ENCODE peak calls at places on chromosomes 1 and 21, in five cellular contexts. One of them, this sample, is unnamed.

GRCh38 chr1:16168622-16169021 is 12.8 kb upstream of the EPHA2 start:
- DNase-seq in aorta: no peak
- DNase-seq in stomach: no peak
- DNase-seq in lung: no peak
- DNase-seq in fibroblast of pulmonary artery: no peak
- DNase-seq in this sample: no peak

GRCh38 chr1:152842556-152842955 is at the start of gene LCE6A:
- DNase-seq in aorta: no peak
- DNase-seq in stomach: no peak
- DNase-seq in lung: no peak
- DNase-seq in fibroblast of pulmonary artery: no peak
- DNase-seq in this sample: no peak

GRCh38 chr21:46550511-46550941 is 54.4 kb downstream of the S100B start:
- DNase-seq in aorta: no peak
- DNase-seq in stomach: peak; percentile 21
- DNase-seq in lung: peak; percentile 27
- DNase-seq in fibroblast of pulmonary artery: no peak
- DNase-seq in this sample: no peak

GRCh38 chr1:231757101-231757404 is 130.5 kb downstream of the DISC1 start:
- DNase-seq in aorta: no peak
- DNase-seq in stomach: no peak
- DNase-seq in lung: no peak
- DNase-seq in fibroblast of pulmonary artery: no peak
- DNase-seq in this sample: no peak

GRCh38 chr1:163231385-163231784 is 28.7 kb upstream of the RGS5 start:
- DNase-seq in aorta: no peak
- DNase-seq in stomach: no peak
- DNase-seq in lung: no peak
- DNase-seq in fibroblast of pulmonary artery: peak; percentile 79
- DNase-seq in this sample: peak; percentile 69

GRCh38 chr1:232247669-232248068 is 382.3 kb downstream of the SIPA1L2 start:
- DNase-seq in aorta: no peak
- DNase-seq in stomach: no peak
- DNase-seq in lung: no peak
- DNase-seq in fibroblast of pulmonary artery: no peak
- DNase-seq in this sample: no peak

GRCh38 chr1:26666855-26667254 is 29.0 kb upstream of the ARID1A start:
- DNase-seq in aorta: no peak
- DNase-seq in stomach: no peak
- DNase-seq in lung: no peak
- DNase-seq in fibroblast of pulmonary artery: peak; percentile 20
- DNase-seq in this sample: peak; percentile 34

GRCh38 chr1:211323156-211324063 is 3.2 kb upstream of the TRAF5 start:
- DNase-seq in aorta: no peak
- DNase-seq in stomach: peak; percentile 70
- DNase-seq in lung: no peak
- DNase-seq in fibroblast of pulmonary artery: peak; percentile 70
- DNase-seq in this sample: peak; percentile 81

GRCh38 chr1:26097696-26098095 is 13.9 kb upstream of the PDIK1L start:
- DNase-seq in aorta: no peak
- DNase-seq in stomach: no peak
- DNase-seq in lung: no peak
- DNase-seq in fibroblast of pulmonary artery: peak; percentile 35
- DNase-seq in this sample: peak; percentile 58

GRCh38 chr1:24481843-24482610 is 20.6 kb upstream of the RCAN3 start:
- DNase-seq in aorta: no peak
- DNase-seq in stomach: no peak
- DNase-seq in lung: no peak
- DNase-seq in fibroblast of pulmonary artery: no peak
- DNase-seq in this sample: no peak

GRCh38 chr1:57826535-57826934 is 402.7 kb upstream of the DAB1 start:
- DNase-seq in aorta: no peak
- DNase-seq in stomach: no peak
- DNase-seq in lung: no peak
- DNase-seq in fibroblast of pulmonary artery: no peak
- DNase-seq in this sample: no peak

GRCh38 chr1:39490596-39491145 is 765 bp upstream of the BMP8A start:
- DNase-seq in aorta: no peak
- DNase-seq in stomach: no peak
- DNase-seq in lung: no peak
- DNase-seq in fibroblast of pulmonary artery: no peak
- DNase-seq in this sample: no peak

GRCh38 chr21:36749935-36750578 is 51.1 kb downstream of the SIM2 start:
- DNase-seq in aorta: no peak
- DNase-seq in stomach: no peak
- DNase-seq in lung: no peak
- DNase-seq in fibroblast of pulmonary artery: peak; percentile 44
- DNase-seq in this sample: no peak

GRCh38 chr1:203282720-203283542 is 22.4 kb upstream of the BTG2 start:
- DNase-seq in aorta: no peak
- DNase-seq in stomach: no peak
- DNase-seq in lung: no peak
- DNase-seq in fibroblast of pulmonary artery: no peak
- DNase-seq in this sample: no peak

GRCh38 chr1:58779059-58779754 is 4.6 kb downstream of the JUN start:
- DNase-seq in aorta: no peak
- DNase-seq in stomach: no peak
- DNase-seq in lung: no peak
- DNase-seq in fibroblast of pulmonary artery: peak; percentile 53
- DNase-seq in this sample: no peak

GRCh38 chr1:29736582-29737188 is 500.4 kb downstream of the PTPRU start:
- DNase-seq in aorta: peak; percentile 53
- DNase-seq in stomach: no peak
- DNase-seq in lung: no peak
- DNase-seq in fibroblast of pulmonary artery: peak; percentile 76
- DNase-seq in this sample: peak; percentile 69

GRCh38 chr1:205791568-205792180 is 16.4 kb upstream of the RAB29 start:
- DNase-seq in aorta: peak; percentile 71
- DNase-seq in stomach: peak; percentile 72
- DNase-seq in lung: peak; percentile 64
- DNase-seq in fibroblast of pulmonary artery: peak; percentile 62
- DNase-seq in this sample: peak; percentile 75

GRCh38 chr1:226094451-226094850 is 31.9 kb downstream of the H3-3A start:
- DNase-seq in aorta: no peak
- DNase-seq in stomach: no peak
- DNase-seq in lung: no peak
- DNase-seq in fibroblast of pulmonary artery: no peak
- DNase-seq in this sample: no peak

GRCh38 chr1:221543529-221544120 is 198.3 kb downstream of the DUSP10 start:
- DNase-seq in aorta: no peak
- DNase-seq in stomach: no peak
- DNase-seq in lung: no peak
- DNase-seq in fibroblast of pulmonary artery: peak; percentile 69
- DNase-seq in this sample: peak; percentile 77

GRCh38 chr1:64246294-64246917 is 43.0 kb downstream of the UBE2U start:
- DNase-seq in aorta: no peak
- DNase-seq in stomach: no peak
- DNase-seq in lung: no peak
- DNase-seq in fibroblast of pulmonary artery: peak; percentile 66
- DNase-seq in this sample: peak; percentile 65

GRCh38 chr1:235947989-235948388 is 81.3 kb upstream of the LYST start:
- DNase-seq in aorta: no peak
- DNase-seq in stomach: no peak
- DNase-seq in lung: no peak
- DNase-seq in fibroblast of pulmonary artery: no peak
- DNase-seq in this sample: no peak

GRCh38 chr1:118360817-118361216 is 175.8 kb upstream of the SPAG17 start:
- DNase-seq in aorta: no peak
- DNase-seq in stomach: no peak
- DNase-seq in lung: no peak
- DNase-seq in fibroblast of pulmonary artery: peak; percentile 45
- DNase-seq in this sample: peak; percentile 55

GRCh38 chr1:25871704-25872494 is 3.6 kb downstream of the PAQR7 start:
- DNase-seq in aorta: no peak
- DNase-seq in stomach: peak; percentile 67
- DNase-seq in lung: peak; percentile 74
- DNase-seq in fibroblast of pulmonary artery: no peak
- DNase-seq in this sample: no peak

GRCh38 chr1:190129367-190129766 is 348.3 kb downstream of the BRINP3 start:
- DNase-seq in aorta: no peak
- DNase-seq in stomach: no peak
- DNase-seq in lung: no peak
- DNase-seq in fibroblast of pulmonary artery: no peak
- DNase-seq in this sample: no peak

GRCh38 chr21:45352621-45353125 is 52.3 kb upstream of the COL18A1 start:
- DNase-seq in aorta: peak; percentile 45
- DNase-seq in stomach: no peak
- DNase-seq in lung: no peak
- DNase-seq in fibroblast of pulmonary artery: no peak
- DNase-seq in this sample: no peak

GRCh38 chr1:242216368-242216767 is 217.5 kb upstream of the MAP1LC3C start:
- DNase-seq in aorta: no peak
- DNase-seq in stomach: no peak
- DNase-seq in lung: no peak
- DNase-seq in fibroblast of pulmonary artery: no peak
- DNase-seq in this sample: no peak

DNA sequence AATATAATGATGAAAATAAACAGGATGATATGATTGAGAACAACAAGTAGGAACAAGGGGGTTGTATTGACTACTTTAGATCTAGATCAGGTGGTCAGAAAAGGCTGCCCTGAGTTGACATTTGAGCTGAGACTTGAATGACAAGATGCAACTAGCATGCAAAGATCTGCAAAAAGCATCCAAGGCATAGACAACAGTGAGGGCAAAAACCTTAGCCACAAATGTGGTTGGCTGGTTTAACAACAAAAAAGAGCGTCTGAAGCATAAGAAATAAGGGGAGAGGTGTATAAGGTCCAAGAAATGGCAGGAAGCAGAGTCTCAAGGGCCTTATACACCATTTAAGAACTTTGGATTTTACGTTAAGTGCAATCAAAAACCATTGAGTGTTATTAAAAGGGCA is 3.2 kb downstream of the RAB3GAP2 start:
- DNase-seq in aorta: no peak
- DNase-seq in stomach: no peak
- DNase-seq in lung: no peak
- DNase-seq in fibroblast of pulmonary artery: no peak
- DNase-seq in this sample: no peak
- H3K4me3 ChIP-seq in aorta: no peak overlapping the region
- H3K4me3 ChIP-seq in stomach: no peak overlapping the region
- H3K4me3 ChIP-seq in lung: no peak overlapping the region
- H3K4me3 ChIP-seq in fibroblast of pulmonary artery: no peak overlapping the region
- H3K4me3 ChIP-seq in this sample: no peak overlapping the region

DNA sequence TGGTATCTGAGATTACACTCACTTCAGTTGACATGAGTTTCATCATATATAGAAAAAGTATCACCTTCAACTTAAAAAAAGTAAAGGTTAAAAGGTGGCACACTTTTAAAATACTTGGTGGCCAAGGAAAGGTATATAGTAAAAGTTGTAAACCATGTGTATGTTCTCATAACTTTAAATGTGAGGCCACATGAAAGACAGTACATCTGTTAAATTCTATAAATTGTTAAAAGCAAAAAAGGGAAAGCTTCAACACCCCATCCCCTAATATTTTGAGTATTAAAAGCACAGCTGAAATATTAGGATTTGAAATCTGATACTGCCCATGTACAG is 5.6 kb downstream of the IRF2BP2 start:
- DNase-seq in aorta: no peak
- DNase-seq in stomach: no peak
- DNase-seq in lung: no peak
- DNase-seq in fibroblast of pulmonary artery: no peak
- DNase-seq in this sample: no peak
- H3K4me3 ChIP-seq in aorta: peak overlapping the region; percentile 92
- H3K4me3 ChIP-seq in stomach: peak overlapping the region; percentile 73
- H3K4me3 ChIP-seq in lung: no peak overlapping the region
- H3K4me3 ChIP-seq in fibroblast of pulmonary artery: peak overlapping the region; percentile 80
- H3K4me3 ChIP-seq in this sample: peak overlapping the region; percentile 91

DNA sequence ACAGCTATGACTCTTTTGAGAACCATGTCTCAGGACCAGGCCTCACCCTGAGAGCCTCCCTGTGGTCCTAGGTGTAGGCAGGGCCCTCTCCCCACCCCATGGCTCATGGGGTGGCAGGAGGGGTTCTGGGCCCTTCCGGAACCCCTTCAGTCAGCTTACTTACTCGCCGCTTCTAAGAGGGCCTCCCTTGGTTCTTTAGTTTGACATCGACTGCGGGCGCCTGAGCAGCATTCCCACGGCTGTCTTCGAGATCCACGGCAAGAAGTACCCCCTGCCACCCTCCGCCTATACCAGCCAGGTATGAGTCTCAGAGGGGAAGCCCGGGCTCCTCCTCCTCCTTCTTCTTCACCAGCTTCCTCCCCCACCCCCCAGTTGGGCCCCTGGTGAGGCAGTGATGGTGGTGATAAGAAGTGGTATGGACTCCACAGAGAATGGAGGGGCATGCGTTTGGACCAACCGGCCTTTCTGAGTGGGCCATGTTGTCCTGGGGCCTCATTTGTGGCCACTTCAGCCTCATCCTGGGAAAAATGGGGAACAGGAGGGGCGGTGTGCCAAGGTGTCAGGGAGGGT is 28.9 kb downstream of the KCNA10 start:
- DNase-seq in aorta: no peak
- DNase-seq in stomach: no peak
- DNase-seq in lung: no peak
- DNase-seq in fibroblast of pulmonary artery: no peak
- DNase-seq in this sample: no peak
- H3K4me3 ChIP-seq in aorta: no peak overlapping the region
- H3K4me3 ChIP-seq in stomach: no peak overlapping the region
- H3K4me3 ChIP-seq in lung: no peak overlapping the region
- H3K4me3 ChIP-seq in fibroblast of pulmonary artery: no peak overlapping the region
- H3K4me3 ChIP-seq in this sample: no peak overlapping the region

DNA sequence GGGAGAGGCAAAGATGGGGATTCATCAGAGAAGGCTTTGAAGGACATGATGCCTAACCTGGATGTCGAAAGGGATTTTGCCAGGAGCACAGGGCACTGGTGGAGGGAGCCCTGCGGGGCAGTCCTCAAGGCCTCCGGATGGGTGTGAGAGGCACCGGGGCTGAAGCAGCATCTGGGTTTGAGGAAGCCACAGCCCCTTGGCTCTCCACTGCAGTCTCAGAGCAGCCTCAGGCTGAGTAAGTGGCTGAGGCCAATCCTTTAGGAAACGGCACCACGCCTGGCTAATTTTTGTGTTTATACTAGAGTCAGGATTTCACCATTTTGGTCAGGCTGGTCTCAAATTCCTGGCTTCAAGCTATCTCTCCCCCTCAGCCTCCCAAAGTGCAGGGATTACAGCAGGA is 12.0 kb downstream of the ERVH48-1 start:
- DNase-seq in aorta: no peak
- DNase-seq in stomach: no peak
- DNase-seq in lung: no peak
- DNase-seq in fibroblast of pulmonary artery: no peak
- DNase-seq in this sample: no peak
- H3K4me3 ChIP-seq in aorta: no peak overlapping the region
- H3K4me3 ChIP-seq in stomach: no peak overlapping the region
- H3K4me3 ChIP-seq in lung: no peak overlapping the region
- H3K4me3 ChIP-seq in fibroblast of pulmonary artery: no peak overlapping the region
- H3K4me3 ChIP-seq in this sample: no peak overlapping the region

This sample was measured in choroid plexus epithelial cell.